ENCODE peak calls at places on chromosomes 3 and 15, in nine cellular contexts. U is stomach, Y is hepatic stellate cell, Q is NCI-H1694, R is LHCN-M2, Z is heart right ventricle, K is NCI-H187 treated with DMSO at 0.1 percent for 48 hours, S is ACHN, C is right atrium auricular region. B is an unnamed sample.

GRCh38 chr3:157786618-157787017 is 283.4 kb upstream of the VEPH1 start:
- DNase-seq in K (no peak), Y (no peak), Z (no peak), U (no peak), S (no peak), C (no peak), R (peak), Q (no peak), B (no peak)

GRCh38 chr3:178987745-178988144 is 83.9 kb downstream of the ZMAT3 start:
- DNase-seq in U (no peak), K (no peak), Y (no peak), C (no peak), S (no peak), Z (no peak), Q (no peak), R (peak), B (no peak)

GRCh38 chr3:25441234-25441856 is 13.3 kb downstream of the RARB start:
- DNase-seq in Y (no peak), Z (no peak), C (no peak), R (no peak), Q (no peak), U (no peak), S (no peak), K (no peak), B (no peak)

GRCh38 chr3:13479332-13479581 is 849 bp upstream of the HDAC11 start:
- DNase-seq in C (no peak), Z (peak), Q (no peak), S (no peak), K (no peak), Y (peak), R (no peak), U (peak), B (no peak)

GRCh38 chr3:30354972-30355371 is 251.4 kb upstream of the TGFBR2 start:
- DNase-seq in R (no peak), U (no peak), K (peak), S (no peak), Z (no peak), Q (no peak), C (no peak), Y (no peak), B (no peak)

GRCh38 chr15:90067181-90067952 is 34.9 kb downstream of the IDH2 start:
- DNase-seq in R (no peak), Y (no peak), K (no peak), U (no peak), S (no peak), Z (no peak), Q (no peak), C (no peak), B (no peak)

GRCh38 chr3:58155838-58156237 is 54.9 kb downstream of the DNASE1L3 start:
- DNase-seq in S (no peak), K (no peak), U (no peak), R (no peak), Y (no peak), Z (no peak), C (no peak), Q (no peak), B (no peak)

GRCh38 chr3:154953538-154953937 is 126.6 kb upstream of the MME start:
- DNase-seq in C (no peak), S (no peak), K (no peak), Q (no peak), Z (no peak), Y (no peak), R (no peak), U (no peak), B (no peak)

GRCh38 chr3:46397111-46397510 is 9.8 kb downstream of the CCR5AS start:
- DNase-seq in U (no peak), Y (no peak), S (no peak), K (no peak), R (no peak), Z (no peak), C (no peak), Q (no peak), B (no peak)

GRCh38 chr3:192064959-192065358 is 604.0 kb downstream of the PYDC2 start:
- DNase-seq in Z (no peak), U (no peak), R (no peak), C (no peak), S (no peak), Y (no peak), Q (no peak), K (no peak), B (no peak)

B was measured in NCI-H446.